ENCODE peak calls at places on chromosomes 1 and 21, in four cellular contexts. O, I, A and S are unnamed samples.

GRCh38 chr1:110746644-110747259 is 72.0 kb upstream of the KCNA3 start:
- DNase-seq in O (peak), A (peak), I (peak), S (no peak)

GRCh38 chr1:156704930-156705320 is 458 bp downstream of the CRABP2 start:
- DNase-seq in O (no peak), A (peak), I (no peak), S (peak)

GRCh38 chr1:170487503-170487902 is 44.5 kb upstream of the GORAB start:
- DNase-seq in O (no peak), A (no peak), I (no peak), S (no peak)

GRCh38 chr1:23372481-23372880 is 2.8 kb upstream of the ZNF436 start:
- DNase-seq in O (no peak), I (no peak), A (no peak), S (no peak)

GRCh38 chr1:46506470-46507219 is 17.0 kb downstream of the DMBX1 start:
- DNase-seq in A (no peak), I (no peak), O (no peak), S (no peak)

GRCh38 chr1:80384037-80384830 is 1377.7 kb upstream of the ADGRL4 start:
- DNase-seq in O (no peak), I (no peak), A (no peak), S (no peak)

GRCh38 chr1:19744335-19744743 is 55.4 kb downstream of the TMCO4 start:
- DNase-seq in A (no peak), I (no peak), O (no peak), S (no peak)

GRCh38 chr1:192379536-192379935 is 62.7 kb downstream of the RGS21 start:
- DNase-seq in I (no peak), A (no peak), O (no peak), S (no peak)

GRCh38 chr21:33949516-33950424 is 34.2 kb upstream of the ATP5PO start:
- DNase-seq in O (peak), I (peak), A (no peak), S (no peak)

GRCh38 chr1:38071530-38072266 is 25.1 kb upstream of the POU3F1 start:
- DNase-seq in A (peak), O (no peak), I (no peak), S (no peak)

GRCh38 chr1:161718559-161719324 is 2.6 kb upstream of the FCRLB start:
- DNase-seq in I (no peak), O (no peak), A (no peak), S (no peak)

GRCh38 chr1:26278303-26278702 is 1.6 kb upstream of the SH3BGRL3 start:
- DNase-seq in O (no peak), A (no peak), I (no peak), S (peak)

GRCh38 chr1:38701088-38701487 is 158.5 kb downstream of the RRAGC start:
- DNase-seq in I (no peak), O (no peak), A (no peak), S (no peak)

GRCh38 chr1:47477595-47478080 is 39.8 kb downstream of the FOXD2 start:
- DNase-seq in A (no peak), I (no peak), O (no peak), S (no peak)

GRCh38 chr21:33075128-33075527 is 5.2 kb downstream of the OLIG1 start:
- DNase-seq in O (no peak), A (no peak), I (no peak), S (no peak)

GRCh38 chr1:198254521-198254920 is 97.7 kb downstream of the NEK7 start:
- DNase-seq in I (no peak), A (no peak), O (no peak), S (no peak)

GRCh38 chr1:74790453-74790852 is 57.5 kb downstream of the TYW3 start:
- DNase-seq in O (no peak), A (no peak), I (no peak), S (no peak)

GRCh38 chr1:219523411-219523810 is 89.5 kb downstream of the ZC3H11B start:
- DNase-seq in I (no peak), O (no peak), A (no peak), S (no peak)

GRCh38 chr1:156797212-156797871 is 19.3 kb downstream of the SH2D2A start:
- DNase-seq in O (peak), I (peak), A (peak), S (no peak)

GRCh38 chr1:51973587-51974474 is 16.7 kb downstream of the RAB3B start:
- DNase-seq in O (no peak), I (no peak), A (no peak), S (no peak)

GRCh38 chr1:181155339-181155738 is 66.8 kb downstream of the IER5 start:
- DNase-seq in I (no peak), A (no peak), O (no peak), S (no peak)

GRCh38 chr21:40902299-40902698 is 55.3 kb upstream of the DSCAM start:
- DNase-seq in I (no peak), O (no peak), A (no peak), S (no peak)

GRCh38 chr1:15758537-15758936 is at the start of gene FBLIM1:
- DNase-seq in O (no peak), I (no peak), A (no peak), S (no peak)

GRCh38 chr1:155017946-155018316 is 15.3 kb downstream of the ZBTB7B start:
- DNase-seq in I (no peak), O (no peak), A (no peak), S (no peak)

GRCh38 chr1:200372095-200372884 is 37.5 kb downstream of the ZNF281 start:
- DNase-seq in O (no peak), A (peak), I (no peak), S (no peak)

GRCh38 chr21:23101111-23101510 is 2102.9 kb downstream of the NCAM2 start:
- DNase-seq in O (no peak), I (no peak), A (no peak), S (no peak)

GRCh38 chr1:87800006-87800405 is 471.3 kb downstream of the LMO4 start:
- DNase-seq in O (no peak), I (no peak), A (no peak), S (no peak)

GRCh38 chr1:5950994-5951749 is 41.1 kb downstream of the NPHP4 start:
- DNase-seq in A (no peak), O (no peak), I (no peak), S (no peak)

GRCh38 chr1:19220991-19221390 is 10.9 kb upstream of the UBR4 start:
- DNase-seq in O (no peak), A (no peak), I (no peak), S (no peak)

GRCh38 chr21:41678944-41679343 is 87.9 kb downstream of the RIPK4 start:
- DNase-seq in A (peak), O (no peak), I (no peak), S (peak)

GRCh38 chr1:54018635-54019034 is 649 bp upstream of the LDLRAD1 start:
- DNase-seq in A (no peak), I (no peak), O (no peak), S (no peak)

GRCh38 chr1:25619101-25619890 is 2.7 kb downstream of the MAN1C1 start:
- DNase-seq in A (peak), O (peak), I (peak), S (peak)

GRCh38 chr1:114079596-114080190 is 74.0 kb downstream of the SYT6 start:
- DNase-seq in O (no peak), A (no peak), I (no peak), S (no peak)

GRCh38 chr1:194225781-194226180 is 1039.4 kb upstream of the B3GALT2 start:
- DNase-seq in O (no peak), I (peak), A (no peak), S (no peak)

GRCh38 chr1:20250346-20250989 is 40.2 kb upstream of the VWA5B1 start:
- DNase-seq in O (no peak), I (no peak), A (no peak), S (no peak)

GRCh38 chr1:175788586-175789252 is 45.3 kb upstream of the TNR start:
- DNase-seq in I (no peak), O (no peak), A (no peak), S (no peak)

GRCh38 chr1:92973203-92973907 is 12.1 kb upstream of the DIPK1A start:
- DNase-seq in O (no peak), A (no peak), I (no peak), S (no peak)

GRCh38 chr1:40868051-40868723 is 6.0 kb upstream of the CITED4 start:
- DNase-seq in A (peak), I (no peak), O (no peak), S (no peak)

GRCh38 chr1:212752934-212753497 is 38.6 kb downstream of the NSL1 start:
- DNase-seq in A (no peak), O (no peak), I (no peak), S (no peak)
- H3K27ac ChIP-seq in A (no peak), O (no peak), I (no peak), S (no peak)

DNA sequence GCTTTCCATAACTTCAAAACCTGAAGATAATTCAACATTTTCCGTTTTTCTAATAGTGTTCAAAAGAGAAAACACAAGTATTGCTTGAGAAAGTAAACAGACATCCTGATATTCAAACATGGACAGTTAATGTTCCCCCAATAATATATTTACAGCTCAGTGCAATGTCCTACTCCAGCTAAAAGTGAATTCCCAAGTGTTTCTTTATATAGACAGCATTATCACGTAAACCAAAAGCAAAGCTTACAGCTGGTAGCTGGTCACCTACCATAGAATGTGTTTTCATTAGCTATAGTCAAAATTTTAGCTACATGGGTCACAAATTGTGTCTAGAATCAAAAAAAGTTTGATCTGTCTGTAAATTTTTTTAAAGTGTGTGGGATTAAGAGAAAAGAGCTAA is 34.9 kb downstream of the WLS start:
- DNase-seq in A (no peak), I (no peak), O (no peak), S (no peak)
- H3K27ac ChIP-seq in A (no peak), I (no peak), O (no peak), S (peak)

GRCh38 chr1:204074274-204075115 is 1.6 kb downstream of the SOX13 start:
- DNase-seq in I (no peak), O (no peak), A (peak), S (peak)
- H3K27ac ChIP-seq in I (no peak), O (no peak), A (peak), S (peak)

GRCh38 chr1:36024761-36025303 is 59.1 kb upstream of the TEKT2 start:
- DNase-seq in A (no peak), I (no peak), O (no peak), S (no peak)
- H3K27ac ChIP-seq in A (no peak), I (no peak), O (no peak), S (no peak)

GRCh38 chr1:66336641-66336991 is 197.3 kb upstream of the SGIP1 start:
- DNase-seq in I (no peak), A (no peak), O (no peak), S (no peak)
- H3K27ac ChIP-seq in I (peak), A (peak), O (peak), S (peak)

GRCh38 chr1:63198921-63199530 is 123.3 kb upstream of the FOXD3 start:
- DNase-seq in A (no peak), O (no peak), I (no peak), S (no peak)
- H3K27ac ChIP-seq in A (no peak), O (no peak), I (no peak), S (no peak)

GRCh38 chr21:45134677-45135076 is 60.3 kb downstream of the ADARB1 start:
- DNase-seq in I (no peak), O (no peak), A (no peak), S (no peak)
- H3K27ac ChIP-seq in I (no peak), O (no peak), A (no peak), S (peak)